ENCODE peak calls at places on chromosome 16, in nine cellular contexts. C is H1, R is A549, U is HCT116, J is SK-N-SH, L is HepG2, T is endothelial cell of umbilical vein, O is K562, N is GM12878. Y is an unnamed sample.

GRCh38 chr16:3112058-3112880 is at the start of gene ZNF205:
- DNase-seq in C (no peak), R (peak; percentile 94), U (no peak), J (peak; percentile 92), L (peak; percentile 70), T (peak; percentile 61), O (peak; percentile 90), N (no peak), Y (no peak)

GRCh38 chr16:75420987-75421819 is 12.1 kb downstream of the CFDP1 start:
- DNase-seq in C (peak; percentile 53), R (no peak), U (no peak), J (peak; percentile 71), L (peak; percentile 73), T (no peak), O (peak; percentile 26), N (no peak), Y (peak; percentile 89)

GRCh38 chr16:54061454-54061853 is 225.1 kb downstream of the IRX3 start:
- DNase-seq in C (no peak), R (no peak), U (no peak), J (no peak), L (no peak), T (no peak), O (no peak), N (no peak), Y (no peak)

GRCh38 chr16:980595-980854 is 1.0 kb upstream of the SOX8 start:
- DNase-seq in C (no peak), R (no peak), U (no peak), J (peak; percentile 37), L (no peak), T (no peak), O (no peak), N (no peak), Y (no peak)

GRCh38 chr16:73062640-73063283 is 14.8 kb upstream of the ZFHX3 start:
- DNase-seq in C (no peak), R (no peak), U (no peak), J (peak; percentile 79), L (no peak), T (no peak), O (no peak), N (no peak), Y (no peak)

GRCh38 chr16:16139806-16140205 is 83.5 kb downstream of the ABCC6 start:
- DNase-seq in C (no peak), R (no peak), U (no peak), J (no peak), L (no peak), T (no peak), O (no peak), N (no peak), Y (no peak)

GRCh38 chr16:719815-720506 is 985 bp upstream of the ANTKMT start:
- DNase-seq in C (no peak), R (peak; percentile 70), U (no peak), J (peak; percentile 54), L (peak; percentile 66), T (no peak), O (no peak), N (no peak), Y (peak; percentile 68)

GRCh38 chr16:56488035-56488434 is 31.8 kb downstream of the BBS2 start:
- DNase-seq in C (no peak), R (no peak), U (no peak), J (no peak), L (no peak), T (no peak), O (no peak), N (no peak), Y (no peak)

GRCh38 chr16:85569615-85570212 is 43.4 kb upstream of the GSE1 start:
- DNase-seq in C (no peak), R (no peak), U (no peak), J (peak; percentile 65), L (no peak), T (no peak), O (peak; percentile 69), N (peak; percentile 74), Y (peak; percentile 92)

GRCh38 chr16:69927056-69927757 is 23.9 kb upstream of the CLEC18A start:
- DNase-seq in C (no peak), R (no peak), U (no peak), J (no peak), L (peak; percentile 41), T (no peak), O (no peak), N (no peak), Y (no peak)

GRCh38 chr16:75139498-75139897 is 8.8 kb upstream of the ZFP1 start:
- DNase-seq in C (no peak), R (no peak), U (no peak), J (no peak), L (no peak), T (no peak), O (no peak), N (no peak), Y (no peak)

GRCh38 chr16:88022076-88023042 is 71.1 kb downstream of the BANP start:
- DNase-seq in C (no peak), R (no peak), U (no peak), J (peak; percentile 61), L (no peak), T (no peak), O (no peak), N (no peak), Y (no peak)

GRCh38 chr16:61182416-61182815 is 853.8 kb downstream of the CDH8 start:
- DNase-seq in C (no peak), R (no peak), U (no peak), J (no peak), L (no peak), T (no peak), O (no peak), N (peak; percentile 4), Y (peak; percentile 3)

GRCh38 chr16:35557731-35558130 is 2098.3 kb downstream of the TP53TG3F start:
- DNase-seq in C (no peak), R (no peak), U (no peak), J (no peak), L (no peak), T (no peak), O (no peak), N (no peak), Y (no peak)

GRCh38 chr16:19746561-19746960 is 28.5 kb downstream of the IQCK start:
- DNase-seq in C (no peak), R (no peak), U (no peak), J (peak; percentile 14), L (no peak), T (peak; percentile 51), O (no peak), N (no peak), Y (no peak)

GRCh38 chr16:17131351-17131750 is 339.4 kb downstream of the XYLT1 start:
- DNase-seq in C (no peak), R (no peak), U (no peak), J (no peak), L (no peak), T (no peak), O (no peak), N (no peak), Y (no peak)

GRCh38 chr16:492211-492875 is 35.2 kb upstream of the CAPN15 start:
- DNase-seq in C (no peak), R (no peak), U (no peak), J (no peak), L (no peak), T (no peak), O (no peak), N (no peak), Y (peak; percentile 71)

GRCh38 chr16:47565454-47565853 is 104.3 kb downstream of the PHKB start:
- DNase-seq in C (no peak), R (no peak), U (no peak), J (no peak), L (no peak), T (peak; percentile 30), O (no peak), N (no peak), Y (peak; percentile 97)

GRCh38 chr16:69848635-69849545 is 86.8 kb downstream of the WWP2 start:
- DNase-seq in C (no peak), R (no peak), U (no peak), J (no peak), L (no peak), T (peak; percentile 94), O (no peak), N (no peak), Y (no peak)

GRCh38 chr16:75333770-75334169 is 82.3 kb upstream of the BCAR1 start:
- DNase-seq in C (no peak), R (no peak), U (no peak), J (no peak), L (no peak), T (no peak), O (no peak), N (peak; percentile 19), Y (peak; percentile 85)

GRCh38 chr16:8155275-8155674 is 435.0 kb downstream of the TMEM114 start:
- DNase-seq in C (no peak), R (no peak), U (no peak), J (no peak), L (no peak), T (no peak), O (no peak), N (no peak), Y (no peak)

GRCh38 chr16:15855704-15856003 is 1.2 kb downstream of the MYH11 start:
- DNase-seq in C (no peak), R (no peak), U (no peak), J (no peak), L (no peak), T (no peak), O (no peak), N (no peak), Y (no peak)

GRCh38 chr16:58378401-58378800 is 13.9 kb upstream of the GINS3 start:
- DNase-seq in C (no peak), R (no peak), U (no peak), J (no peak), L (no peak), T (peak; percentile 80), O (no peak), N (no peak), Y (no peak)
- TF ChIP-seq MAX in C (no peak), R (no peak), U (no peak), J (no peak), L (no peak), T (no peak), O (no peak), N (no peak), Y (no peak)

DNA sequence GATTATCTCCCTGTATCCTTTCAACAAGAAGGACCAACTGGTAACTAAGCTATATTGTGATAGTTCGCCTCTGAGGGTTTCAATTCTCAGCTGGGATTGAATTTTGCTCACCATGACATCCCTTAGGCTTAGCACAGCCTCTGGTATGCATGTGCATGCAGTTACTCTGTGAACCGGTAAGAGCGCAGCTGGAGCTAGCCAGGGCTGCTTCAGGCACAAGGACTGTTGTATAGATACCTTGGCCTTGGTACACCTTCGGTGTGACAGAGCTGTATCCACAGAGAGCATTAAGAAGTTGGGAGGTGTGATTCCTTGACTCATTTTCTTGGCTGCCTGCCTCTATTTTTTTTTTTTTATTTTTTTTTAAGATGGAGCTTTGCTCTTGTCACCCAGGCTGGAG is 2.3 kb upstream of the NUTF2 start:
- DNase-seq in C (no peak), R (no peak), U (no peak), J (no peak), L (no peak), T (no peak), O (no peak), N (no peak), Y (no peak)
- H3K4me3 ChIP-seq in C (peak overlapping the region; percentile 96), R (no peak overlapping the region), U (no peak overlapping the region), J (peak overlapping the region; percentile 97), L (peak overlapping the region; percentile 92), T (no peak overlapping the region), O (no peak overlapping the region), N (peak overlapping the region; percentile 96), Y (peak overlapping the region; percentile 77)

GRCh38 chr16:6375471-6376075 is 957.1 kb upstream of the RBFOX1 start:
- DNase-seq in C (no peak), R (no peak), U (no peak), J (peak; percentile 76), L (no peak), T (no peak), O (no peak), N (no peak), Y (no peak)
- TF ChIP-seq MAX in C (no peak), R (no peak), U (no peak), J (no peak), L (no peak), T (no peak), O (no peak), N (no peak), Y (no peak)

GRCh38 chr16:30947533-30948086 is 1.3 kb upstream of the ORAI3 start:
- DNase-seq in C (no peak), R (no peak), U (no peak), J (no peak), L (no peak), T (no peak), O (no peak), N (no peak), Y (no peak)
- H3K4me3 ChIP-seq in C (peak overlapping the region; percentile 98), R (no peak overlapping the region), U (no peak overlapping the region), J (no peak overlapping the region), L (no peak overlapping the region), T (no peak overlapping the region), O (no peak overlapping the region), N (no peak overlapping the region), Y (no peak overlapping the region)